ENCODE peak calls at places on chromosomes 3 and 15, in four cellular contexts. One of them, this sample, is unnamed.

GRCh38 chr15:64429448-64429847 is 30.9 kb upstream of the ZNF609 start:
- DNase-seq in CD8-positive, alpha-beta T cell: no peak
- DNase-seq in pancreas: no peak
- DNase-seq in MM.1S: no peak
- DNase-seq in this sample: no peak

GRCh38 chr15:64938192-64938591 is 26.5 kb downstream of the ANKDD1A start:
- DNase-seq in pancreas: no peak
- DNase-seq in CD8-positive, alpha-beta T cell: no peak
- DNase-seq in MM.1S: peak; percentile 7
- DNase-seq in this sample: no peak

GRCh38 chr15:80906159-80906775 is 83.4 kb downstream of the MESD start:
- DNase-seq in pancreas: no peak
- DNase-seq in MM.1S: no peak
- DNase-seq in CD8-positive, alpha-beta T cell: no peak
- DNase-seq in this sample: no peak

GRCh38 chr15:31461375-31461774 is 134.7 kb downstream of the KLF13 start:
- DNase-seq in MM.1S: no peak
- DNase-seq in CD8-positive, alpha-beta T cell: no peak
- DNase-seq in pancreas: no peak
- DNase-seq in this sample: no peak

GRCh38 chr15:71730277-71731144 is 79.8 kb upstream of the NR2E3 start:
- DNase-seq in CD8-positive, alpha-beta T cell: peak; percentile 8
- DNase-seq in MM.1S: peak; percentile 70
- DNase-seq in pancreas: peak; percentile 47
- DNase-seq in this sample: peak; percentile 54

GRCh38 chr3:28150465-28151206 is 90.8 kb upstream of the CMC1 start:
- DNase-seq in MM.1S: no peak
- DNase-seq in CD8-positive, alpha-beta T cell: no peak
- DNase-seq in pancreas: no peak
- DNase-seq in this sample: no peak

GRCh38 chr3:144900366-144900765 is 928.7 kb downstream of the DIPK2A start:
- DNase-seq in CD8-positive, alpha-beta T cell: no peak
- DNase-seq in pancreas: no peak
- DNase-seq in MM.1S: no peak
- DNase-seq in this sample: no peak

GRCh38 chr3:136343873-136344281 is 93.7 kb downstream of the PCCB start:
- DNase-seq in MM.1S: no peak
- DNase-seq in CD8-positive, alpha-beta T cell: no peak
- DNase-seq in pancreas: peak; percentile 80
- DNase-seq in this sample: no peak

GRCh38 chr15:89406218-89406716 is 71.6 kb upstream of the POLG start:
- DNase-seq in CD8-positive, alpha-beta T cell: no peak
- DNase-seq in MM.1S: no peak
- DNase-seq in pancreas: no peak
- DNase-seq in this sample: no peak

GRCh38 chr3:124514681-124515080 is 215.6 kb upstream of the UMPS start:
- DNase-seq in MM.1S: no peak
- DNase-seq in pancreas: no peak
- DNase-seq in CD8-positive, alpha-beta T cell: no peak
- DNase-seq in this sample: no peak

GRCh38 chr3:175378348-175378747 is 519.2 kb downstream of the NAALADL2 start:
- DNase-seq in MM.1S: peak; percentile 54
- DNase-seq in pancreas: no peak
- DNase-seq in CD8-positive, alpha-beta T cell: no peak
- DNase-seq in this sample: no peak

GRCh38 chr3:71908001-71908400 is 123.1 kb upstream of the PROK2 start:
- DNase-seq in CD8-positive, alpha-beta T cell: no peak
- DNase-seq in pancreas: no peak
- DNase-seq in MM.1S: no peak
- DNase-seq in this sample: no peak

GRCh38 chr3:30492581-30493192 is 113.7 kb upstream of the TGFBR2 start:
- DNase-seq in CD8-positive, alpha-beta T cell: no peak
- DNase-seq in pancreas: no peak
- DNase-seq in MM.1S: no peak
- DNase-seq in this sample: no peak

GRCh38 chr3:188052229-188052965 is 101.6 kb upstream of the LPP start:
- DNase-seq in MM.1S: no peak
- DNase-seq in pancreas: peak; percentile 46
- DNase-seq in CD8-positive, alpha-beta T cell: no peak
- DNase-seq in this sample: no peak

GRCh38 chr3:140972833-140973232 is 31.2 kb downstream of the SLC25A36 start:
- DNase-seq in pancreas: no peak
- DNase-seq in MM.1S: peak; percentile 25
- DNase-seq in CD8-positive, alpha-beta T cell: no peak
- DNase-seq in this sample: no peak

GRCh38 chr3:7752005-7752404 is 749.6 kb upstream of the LMCD1 start:
- DNase-seq in MM.1S: no peak
- DNase-seq in CD8-positive, alpha-beta T cell: no peak
- DNase-seq in pancreas: no peak
- DNase-seq in this sample: no peak

GRCh38 chr3:45792036-45792435 is 4.3 kb downstream of the SLC6A20 start:
- DNase-seq in pancreas: no peak
- DNase-seq in MM.1S: no peak
- DNase-seq in CD8-positive, alpha-beta T cell: no peak
- DNase-seq in this sample: no peak

GRCh38 chr3:143824675-143825074 is 23.6 kb downstream of the SLC9A9 start:
- DNase-seq in pancreas: no peak
- DNase-seq in MM.1S: no peak
- DNase-seq in CD8-positive, alpha-beta T cell: no peak
- DNase-seq in this sample: no peak

GRCh38 chr3:61927332-61927731 is 366.0 kb downstream of the PTPRG start:
- DNase-seq in MM.1S: no peak
- DNase-seq in CD8-positive, alpha-beta T cell: no peak
- DNase-seq in pancreas: peak; percentile 23
- DNase-seq in this sample: no peak

GRCh38 chr15:70060214-70061085 is 37.3 kb downstream of the TLE3 start:
- DNase-seq in MM.1S: no peak
- DNase-seq in CD8-positive, alpha-beta T cell: no peak
- DNase-seq in pancreas: no peak
- DNase-seq in this sample: no peak

GRCh38 chr3:159146856-159147255 is 345.0 kb downstream of the MFSD1 start:
- DNase-seq in pancreas: no peak
- DNase-seq in MM.1S: no peak
- DNase-seq in CD8-positive, alpha-beta T cell: no peak
- DNase-seq in this sample: no peak

GRCh38 chr3:133926736-133927542 is 31.3 kb upstream of the RAB6B start:
- DNase-seq in CD8-positive, alpha-beta T cell: no peak
- DNase-seq in MM.1S: no peak
- DNase-seq in pancreas: no peak
- DNase-seq in this sample: peak; percentile 51

GRCh38 chr15:89999676-90000174 is 1.4 kb upstream of the ZNF710 start:
- DNase-seq in pancreas: peak; percentile 72
- DNase-seq in MM.1S: no peak
- DNase-seq in CD8-positive, alpha-beta T cell: no peak
- DNase-seq in this sample: no peak

GRCh38 chr3:179000144-179000543 is 71.5 kb downstream of the ZMAT3 start:
- DNase-seq in MM.1S: no peak
- DNase-seq in CD8-positive, alpha-beta T cell: no peak
- DNase-seq in pancreas: no peak
- DNase-seq in this sample: no peak

GRCh38 chr3:99686955-99687612 is 48.7 kb downstream of the COL8A1 start:
- DNase-seq in MM.1S: peak; percentile 67
- DNase-seq in CD8-positive, alpha-beta T cell: peak; percentile 5
- DNase-seq in pancreas: peak; percentile 40
- DNase-seq in this sample: peak; percentile 47

GRCh38 chr3:17639257-17639656 is 103.2 kb downstream of the TBC1D5 start:
- DNase-seq in pancreas: no peak
- DNase-seq in MM.1S: no peak
- DNase-seq in CD8-positive, alpha-beta T cell: no peak
- DNase-seq in this sample: no peak

GRCh38 chr15:90591524-90591923 is 61.8 kb downstream of the CRTC3 start:
- DNase-seq in pancreas: no peak
- DNase-seq in CD8-positive, alpha-beta T cell: no peak
- DNase-seq in MM.1S: no peak
- DNase-seq in this sample: no peak

GRCh38 chr3:52451237-52452083 is 2.4 kb downstream of the TNNC1 start:
- DNase-seq in MM.1S: no peak
- DNase-seq in pancreas: no peak
- DNase-seq in CD8-positive, alpha-beta T cell: no peak
- DNase-seq in this sample: no peak

GRCh38 chr3:64612916-64613526 is 74.8 kb downstream of the ADAMTS9 start:
- DNase-seq in CD8-positive, alpha-beta T cell: no peak
- DNase-seq in pancreas: peak; percentile 76
- DNase-seq in MM.1S: no peak
- DNase-seq in this sample: peak; percentile 43

GRCh38 chr3:56422316-56422715 is 46.0 kb downstream of the ERC2 start:
- DNase-seq in CD8-positive, alpha-beta T cell: no peak
- DNase-seq in MM.1S: no peak
- DNase-seq in pancreas: no peak
- DNase-seq in this sample: no peak

GRCh38 chr3:116442331-116443021 is 2.8 kb downstream of the LSAMP start:
- DNase-seq in MM.1S: no peak
- DNase-seq in CD8-positive, alpha-beta T cell: no peak
- DNase-seq in pancreas: no peak
- DNase-seq in this sample: no peak
- H3K4me3 ChIP-seq in MM.1S: no peak overlapping the region
- H3K4me3 ChIP-seq in CD8-positive, alpha-beta T cell: no peak overlapping the region
- H3K4me3 ChIP-seq in pancreas: no peak overlapping the region
- H3K4me3 ChIP-seq in this sample: no peak overlapping the region

GRCh38 chr3:192409203-192409837 is 318.0 kb downstream of the FGF12 start:
- DNase-seq in MM.1S: peak; percentile 77
- DNase-seq in CD8-positive, alpha-beta T cell: no peak
- DNase-seq in pancreas: peak; percentile 15
- DNase-seq in this sample: peak; percentile 62
- H3K4me3 ChIP-seq in MM.1S: peak overlapping the region; percentile 83
- H3K4me3 ChIP-seq in CD8-positive, alpha-beta T cell: no peak overlapping the region
- H3K4me3 ChIP-seq in pancreas: peak overlapping the region; percentile 58
- H3K4me3 ChIP-seq in this sample: peak overlapping the region; percentile 43

DNA sequence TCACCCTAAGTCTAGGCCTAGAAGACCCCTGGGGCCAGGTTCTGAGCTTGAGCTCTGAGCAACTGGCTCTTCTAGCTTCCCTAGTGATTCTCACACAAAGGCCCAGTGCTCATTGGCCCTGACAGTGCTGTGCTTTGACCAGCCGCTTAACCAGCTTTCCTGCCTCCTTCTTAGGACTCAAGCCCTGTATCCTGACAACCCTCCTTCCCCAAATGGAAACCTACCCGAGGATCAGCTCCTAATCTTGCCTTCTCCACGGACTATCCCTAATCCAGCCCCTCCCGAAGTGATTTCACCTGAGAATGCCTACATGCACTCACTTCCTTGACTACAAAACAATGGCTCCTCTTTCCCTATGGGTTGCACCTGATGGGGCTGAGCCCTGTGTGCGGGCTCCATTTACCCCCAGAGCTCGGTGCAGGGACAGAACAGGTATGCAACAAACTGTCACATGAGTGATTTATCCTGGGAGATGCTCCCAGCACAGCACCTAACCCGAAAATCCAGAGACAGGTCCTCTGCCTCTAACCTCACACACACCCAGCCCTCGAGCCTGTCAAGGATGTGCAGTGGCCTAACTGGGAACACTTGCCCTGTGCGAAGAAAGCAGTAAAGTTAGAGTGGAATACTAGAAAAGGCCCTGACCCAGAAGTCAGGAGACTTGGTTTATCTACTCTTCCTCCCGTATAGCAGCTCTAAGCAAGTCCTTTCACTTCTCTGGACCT is 2.3 kb downstream of the MEGF11 start:
- DNase-seq in MM.1S: no peak
- DNase-seq in pancreas: no peak
- DNase-seq in CD8-positive, alpha-beta T cell: no peak
- DNase-seq in this sample: no peak
- H3K4me3 ChIP-seq in MM.1S: no peak overlapping the region
- H3K4me3 ChIP-seq in pancreas: no peak overlapping the region
- H3K4me3 ChIP-seq in CD8-positive, alpha-beta T cell: no peak overlapping the region
- H3K4me3 ChIP-seq in this sample: no peak overlapping the region

DNA sequence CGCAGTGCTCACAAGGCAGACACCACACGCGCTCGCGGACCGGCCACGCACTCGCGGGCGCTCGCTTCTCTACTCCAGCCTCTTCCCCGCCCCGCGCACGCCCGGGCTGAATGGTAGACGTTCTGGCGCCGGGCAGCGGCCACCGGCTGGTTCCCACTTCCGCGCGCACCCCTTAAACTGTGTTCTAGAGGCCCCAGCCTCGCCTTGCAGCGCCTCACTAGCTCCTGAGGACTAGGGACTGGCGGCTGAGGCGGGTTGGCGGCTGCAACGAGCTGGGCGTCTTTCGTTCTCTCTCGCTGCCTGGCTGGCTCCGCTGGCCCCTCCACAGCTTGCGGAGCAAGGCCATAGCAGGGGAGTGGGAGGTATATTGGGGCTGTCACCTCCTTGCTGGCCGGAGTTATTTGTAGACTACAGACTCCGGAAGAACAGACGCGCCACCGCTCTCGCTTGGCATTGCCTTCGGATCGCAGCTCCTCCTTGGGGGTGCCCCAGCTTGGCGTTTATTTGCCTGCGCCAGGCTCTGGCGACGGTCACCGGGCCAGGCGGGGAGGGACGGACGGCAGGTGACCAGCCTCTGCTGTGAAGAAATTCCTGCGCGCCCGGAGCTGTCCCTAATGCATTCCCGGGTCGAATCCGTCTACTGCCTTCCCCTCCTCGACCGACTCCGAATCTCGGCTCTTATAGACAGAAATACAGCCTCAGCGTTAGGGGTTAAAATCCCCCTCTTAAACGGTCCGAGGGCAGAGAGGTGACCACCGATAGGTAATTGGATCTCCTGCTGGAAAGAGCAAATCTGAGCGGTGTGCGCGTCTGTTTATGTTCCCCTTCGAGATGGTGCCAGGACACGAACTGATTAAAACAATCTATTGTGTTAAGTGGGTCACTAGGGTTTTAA is 1.3 kb downstream of the GREM1 start:
- DNase-seq in MM.1S: no peak
- DNase-seq in pancreas: peak; percentile 18
- DNase-seq in CD8-positive, alpha-beta T cell: no peak
- DNase-seq in this sample: peak; percentile 74
- H3K4me3 ChIP-seq in MM.1S: no peak overlapping the region
- H3K4me3 ChIP-seq in pancreas: peak overlapping the region; percentile 1
- H3K4me3 ChIP-seq in CD8-positive, alpha-beta T cell: no peak overlapping the region
- H3K4me3 ChIP-seq in this sample: peak overlapping the region; percentile 39

GRCh38 chr15:52780172-52780980 is 9.8 kb downstream of the ONECUT1 start:
- DNase-seq in pancreas: peak; percentile 83
- DNase-seq in CD8-positive, alpha-beta T cell: peak; percentile 62
- DNase-seq in MM.1S: peak; percentile 68
- DNase-seq in this sample: peak; percentile 61
- H3K4me3 ChIP-seq in pancreas: no peak overlapping the region
- H3K4me3 ChIP-seq in CD8-positive, alpha-beta T cell: no peak overlapping the region
- H3K4me3 ChIP-seq in MM.1S: peak overlapping the region; percentile 30
- H3K4me3 ChIP-seq in this sample: no peak overlapping the region

This sample was measured in right lobe of liver.